ENCODE peak calls at places on chromosomes 11 and 22, in four cellular contexts. D, E, I and Y are unnamed samples.

GRCh38 chr11:71488086-71488967 is 35.3 kb downstream of the NADSYN1 start:
- DNase-seq in D (no peak), E (no peak), I (no peak), Y (no peak)

GRCh38 chr11:15805726-15806125 is 550.6 kb downstream of the SOX6 start:
- DNase-seq in D (no peak), E (no peak), I (no peak), Y (no peak)

GRCh38 chr11:250274-250673 is 13.5 kb downstream of the PSMD13 start:
- DNase-seq in D (no peak), E (no peak), I (no peak), Y (no peak)

GRCh38 chr11:114343020-114343419 is 46.8 kb downstream of the NNMT start:
- DNase-seq in D (no peak), E (no peak), I (no peak), Y (no peak)

GRCh38 chr11:122659676-122660571 is 4.4 kb downstream of the UBASH3B start:
- DNase-seq in D (no peak), E (no peak), I (no peak), Y (no peak)

GRCh38 chr11:104572279-104572678 is 326.0 kb downstream of the CASP12 start:
- DNase-seq in D (no peak), E (no peak), I (no peak), Y (no peak)

GRCh38 chr22:27045103-27045940 is 387.9 kb downstream of the MIAT start:
- DNase-seq in D (no peak), E (no peak), I (no peak), Y (peak; percentile 74)

GRCh38 chr11:86043765-86044534 is 24.9 kb downstream of the PICALM start:
- DNase-seq in D (no peak), E (no peak), I (no peak), Y (no peak)

GRCh38 chr11:119115484-119116234 is 5.7 kb upstream of the HINFP start:
- DNase-seq in D (no peak), E (no peak), I (no peak), Y (no peak)

GRCh38 chr11:126133902-126134301 is 71.2 kb upstream of the CDON start:
- DNase-seq in D (no peak), E (no peak), I (no peak), Y (no peak)

GRCh38 chr11:23729088-23729487 is 767.8 kb upstream of the LUZP2 start:
- DNase-seq in D (no peak), E (no peak), I (no peak), Y (no peak)

GRCh38 chr11:63505857-63506528 is at the start of gene LGALS12:
- DNase-seq in D (no peak), E (no peak), I (no peak), Y (no peak)

GRCh38 chr11:199004-199581 is 6.2 kb downstream of the SCGB1C1 start:
- DNase-seq in D (peak; percentile 12), E (no peak), I (no peak), Y (no peak)

GRCh38 chr22:36234919-36235318 is 4.4 kb downstream of the APOL2 start:
- DNase-seq in D (no peak), E (no peak), I (no peak), Y (no peak)